ENCODE peak calls at places on chromosomes 5 and 9, in four cellular contexts. One of them, this sample, is unnamed.

GRCh38 chr9:68685770-68686169 is 19.3 kb upstream of the PIP5K1B start:
- DNase-seq in neural progenitor cell: peak; percentile 20
- DNase-seq in GM23338: peak; percentile 68
- DNase-seq in hepatocyte: no peak
- DNase-seq in this sample: no peak

GRCh38 chr5:82563745-82564144 is 285.6 kb upstream of the RPS23 start:
- DNase-seq in hepatocyte: no peak
- DNase-seq in GM23338: no peak
- DNase-seq in neural progenitor cell: no peak
- DNase-seq in this sample: no peak

GRCh38 chr9:16062542-16063240 is 509.8 kb downstream of the CCDC171 start:
- DNase-seq in GM23338: no peak
- DNase-seq in hepatocyte: no peak
- DNase-seq in neural progenitor cell: no peak
- DNase-seq in this sample: peak; percentile 83

GRCh38 chr5:78716221-78716620 is 67.6 kb upstream of the LHFPL2 start:
- DNase-seq in hepatocyte: peak; percentile 47
- DNase-seq in GM23338: no peak
- DNase-seq in neural progenitor cell: no peak
- DNase-seq in this sample: peak; percentile 73

GRCh38 chr5:88250010-88250409 is 18.6 kb downstream of the TMEM161B start:
- DNase-seq in hepatocyte: no peak
- DNase-seq in neural progenitor cell: no peak
- DNase-seq in GM23338: no peak
- DNase-seq in this sample: no peak

GRCh38 chr9:95580812-95581761 is 64.3 kb upstream of the PTCH1 start:
- DNase-seq in hepatocyte: peak; percentile 69
- DNase-seq in neural progenitor cell: no peak
- DNase-seq in GM23338: no peak
- DNase-seq in this sample: peak; percentile 39

GRCh38 chr9:94553029-94553938 is 1.6 kb upstream of the PCAT7 start:
- DNase-seq in neural progenitor cell: peak; percentile 45
- DNase-seq in hepatocyte: peak; percentile 40
- DNase-seq in GM23338: peak; percentile 45
- DNase-seq in this sample: peak; percentile 50

GRCh38 chr5:53397845-53398244 is 82.6 kb upstream of the FST start:
- DNase-seq in GM23338: no peak
- DNase-seq in neural progenitor cell: no peak
- DNase-seq in hepatocyte: no peak
- DNase-seq in this sample: peak; percentile 17

GRCh38 chr9:15400281-15400941 is 22.3 kb upstream of the SNAPC3 start:
- DNase-seq in GM23338: no peak
- DNase-seq in hepatocyte: no peak
- DNase-seq in neural progenitor cell: no peak
- DNase-seq in this sample: no peak

GRCh38 chr5:80930940-80931339 is 29.2 kb upstream of the RASGRF2 start:
- DNase-seq in hepatocyte: no peak
- DNase-seq in neural progenitor cell: no peak
- DNase-seq in GM23338: no peak
- DNase-seq in this sample: no peak

GRCh38 chr9:128118971-128119665 is 8.4 kb downstream of the PTGES2 start:
- DNase-seq in GM23338: no peak
- DNase-seq in neural progenitor cell: no peak
- DNase-seq in hepatocyte: no peak
- DNase-seq in this sample: peak; percentile 65

GRCh38 chr9:34578241-34579096 is 11.1 kb downstream of the CNTFR start:
- DNase-seq in hepatocyte: peak; percentile 75
- DNase-seq in GM23338: peak; percentile 75
- DNase-seq in neural progenitor cell: peak; percentile 86
- DNase-seq in this sample: peak; percentile 98

GRCh38 chr9:34577635-34578240 is 11.8 kb downstream of the CNTFR start:
- DNase-seq in hepatocyte: peak; percentile 61
- DNase-seq in GM23338: peak; percentile 81
- DNase-seq in neural progenitor cell: peak; percentile 84
- DNase-seq in this sample: no peak

GRCh38 chr9:34576593-34576935 is 13.0 kb downstream of the CNTFR start:
- DNase-seq in neural progenitor cell: no peak
- DNase-seq in GM23338: peak; percentile 34
- DNase-seq in hepatocyte: no peak
- DNase-seq in this sample: no peak

GRCh38 chr9:34575775-34576592 is 13.5 kb downstream of the CNTFR start:
- DNase-seq in GM23338: no peak
- DNase-seq in neural progenitor cell: no peak
- DNase-seq in hepatocyte: no peak
- DNase-seq in this sample: no peak

DNA sequence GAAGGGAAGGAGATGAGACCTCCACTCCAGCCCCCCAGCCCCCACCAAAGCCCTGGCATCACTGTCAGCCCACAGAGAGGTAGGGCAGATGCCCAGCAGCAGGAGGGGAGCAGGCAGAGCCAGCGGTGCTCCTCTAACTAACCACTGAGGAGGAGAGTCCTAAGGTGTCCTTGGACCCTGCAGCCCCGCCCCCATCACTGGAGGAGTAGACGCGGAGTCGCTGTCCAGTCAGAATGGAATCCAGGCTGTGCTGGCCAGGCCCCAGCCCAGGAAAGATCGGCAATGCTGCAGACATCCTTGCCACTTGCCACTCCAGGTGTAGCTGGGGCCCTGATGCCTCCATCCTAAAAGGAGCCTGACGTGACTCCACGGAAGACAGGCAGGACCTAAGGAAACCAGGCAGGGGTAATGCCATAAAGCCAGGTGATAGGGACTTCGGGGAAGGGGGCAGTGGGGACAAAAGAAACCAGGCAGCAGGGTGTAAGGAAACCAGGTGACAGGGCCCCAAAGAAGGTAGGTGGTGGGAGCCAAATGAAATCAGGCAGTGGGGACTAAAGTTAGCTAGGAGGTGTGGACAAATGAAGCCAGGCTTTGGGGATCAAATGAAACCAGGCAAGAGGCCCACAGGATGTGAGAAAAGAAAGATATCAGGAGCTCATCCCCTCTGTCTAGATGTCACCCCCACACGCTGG is 12.4 kb downstream of the CNTFR start:
- DNase-seq in GM23338: peak; percentile 78
- DNase-seq in hepatocyte: peak; percentile 75
- DNase-seq in neural progenitor cell: peak; percentile 88
- DNase-seq in this sample: no peak
- H2AFZ ChIP-seq in GM23338: peak overlapping the region; percentile 76
- H2AFZ ChIP-seq in hepatocyte: no peak overlapping the region
- H2AFZ ChIP-seq in neural progenitor cell: no peak overlapping the region
- H2AFZ ChIP-seq in this sample: no peak overlapping the region

DNA sequence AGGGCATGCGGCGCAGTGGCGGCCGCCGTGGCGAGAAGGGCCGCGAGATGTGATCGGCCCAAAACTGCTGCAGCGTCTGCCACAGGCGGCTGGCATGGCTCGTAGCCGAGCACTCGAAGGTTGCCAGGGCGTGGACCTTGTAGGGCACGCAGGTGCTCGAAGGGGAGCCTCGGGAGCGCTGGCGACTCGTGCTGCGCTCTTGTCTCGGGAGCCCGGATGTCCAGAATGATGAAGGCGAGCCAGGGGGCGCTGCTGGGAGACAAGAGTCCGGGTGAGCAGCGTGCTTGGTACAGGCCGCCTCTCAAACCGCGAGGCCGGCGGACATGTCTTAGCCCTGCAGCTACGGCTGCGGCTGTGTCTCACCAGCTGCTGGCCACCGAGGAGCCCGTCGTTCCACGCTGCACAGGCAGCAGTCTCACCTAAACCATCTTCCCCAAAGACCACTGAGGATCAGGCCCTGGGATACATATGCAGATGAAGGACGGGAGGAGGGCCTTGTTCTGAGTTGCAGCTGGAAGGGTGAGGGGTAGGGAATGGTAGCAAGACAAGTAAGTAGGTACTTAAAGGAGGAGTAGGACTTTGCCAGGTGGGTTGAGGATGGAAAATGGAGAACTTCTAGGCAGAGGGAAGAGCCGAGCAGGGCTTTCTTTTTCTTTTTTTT is 1.7 kb downstream of the CBY3 start:
- DNase-seq in GM23338: peak; percentile 95
- DNase-seq in neural progenitor cell: peak; percentile 72
- DNase-seq in hepatocyte: peak; percentile 36
- DNase-seq in this sample: peak; percentile 74
- TF ChIP-seq CTCF in GM23338: peak; percentile 75
- TF ChIP-seq CTCF in neural progenitor cell: peak; percentile 32
- TF ChIP-seq CTCF in hepatocyte: no peak
- TF ChIP-seq CTCF in this sample: peak; percentile 39

GRCh38 chr5:160467555-160468418 is 46.1 kb downstream of the PTTG1 start:
- DNase-seq in GM23338: peak; percentile 71
- DNase-seq in neural progenitor cell: peak; percentile 22
- DNase-seq in hepatocyte: peak; percentile 77
- DNase-seq in this sample: peak; percentile 75
- H2AFZ ChIP-seq in GM23338: peak overlapping the region; percentile 94
- H2AFZ ChIP-seq in neural progenitor cell: peak overlapping the region; percentile 74
- H2AFZ ChIP-seq in hepatocyte: peak overlapping the region; percentile 0
- H2AFZ ChIP-seq in this sample: peak overlapping the region; percentile 90

GRCh38 chr5:116035123-116035522 is 2.9 kb downstream of the ARL14EPL start:
- DNase-seq in GM23338: no peak
- DNase-seq in neural progenitor cell: no peak
- DNase-seq in hepatocyte: no peak
- DNase-seq in this sample: no peak

GRCh38 chr5:116037236-116037822 is 5.1 kb downstream of the ARL14EPL start:
- DNase-seq in GM23338: no peak
- DNase-seq in neural progenitor cell: no peak
- DNase-seq in hepatocyte: no peak
- DNase-seq in this sample: no peak

GRCh38 chr5:116032991-116033390 is 719 bp downstream of the ARL14EPL start:
- DNase-seq in neural progenitor cell: no peak
- DNase-seq in hepatocyte: no peak
- DNase-seq in GM23338: no peak
- DNase-seq in this sample: no peak

GRCh38 chr5:116032094-116032517 is at the start of gene ARL14EPL:
- DNase-seq in neural progenitor cell: peak; percentile 18
- DNase-seq in hepatocyte: peak; percentile 64
- DNase-seq in GM23338: peak; percentile 33
- DNase-seq in this sample: peak; percentile 44
- TF ChIP-seq CTCF in neural progenitor cell: peak; percentile 24
- TF ChIP-seq CTCF in hepatocyte: peak; percentile 46
- TF ChIP-seq CTCF in GM23338: peak; percentile 68
- TF ChIP-seq CTCF in this sample: peak; percentile 37

GRCh38 chr5:10456583-10457562 is 15.2 kb downstream of the ROPN1L start:
- DNase-seq in hepatocyte: no peak
- DNase-seq in neural progenitor cell: no peak
- DNase-seq in GM23338: no peak
- DNase-seq in this sample: no peak
- H2AFZ ChIP-seq in hepatocyte: no peak overlapping the region
- H2AFZ ChIP-seq in neural progenitor cell: peak overlapping the region; percentile 65
- H2AFZ ChIP-seq in GM23338: peak overlapping the region; percentile 43
- H2AFZ ChIP-seq in this sample: peak overlapping the region; percentile 0

GRCh38 chr5:122846051-122846567 is 696 bp downstream of the SNX24 start:
- DNase-seq in GM23338: peak; percentile 23
- DNase-seq in hepatocyte: peak; percentile 47
- DNase-seq in neural progenitor cell: peak; percentile 18
- DNase-seq in this sample: peak; percentile 84
- TF ChIP-seq CTCF in GM23338: no peak
- TF ChIP-seq CTCF in hepatocyte: no peak
- TF ChIP-seq CTCF in neural progenitor cell: no peak
- TF ChIP-seq CTCF in this sample: no peak

GRCh38 chr5:38636626-38637025 is 80.2 kb upstream of the LIFR start:
- DNase-seq in GM23338: no peak
- DNase-seq in hepatocyte: peak; percentile 63
- DNase-seq in neural progenitor cell: no peak
- DNase-seq in this sample: no peak

GRCh38 chr5:38641003-38641402 is 84.6 kb upstream of the LIFR start:
- DNase-seq in neural progenitor cell: no peak
- DNase-seq in GM23338: no peak
- DNase-seq in hepatocyte: no peak
- DNase-seq in this sample: no peak

GRCh38 chr5:38638656-38639055 is 82.2 kb upstream of the LIFR start:
- DNase-seq in neural progenitor cell: no peak
- DNase-seq in hepatocyte: no peak
- DNase-seq in GM23338: no peak
- DNase-seq in this sample: no peak

GRCh38 chr5:38640012-38640395 is 83.6 kb upstream of the LIFR start:
- DNase-seq in neural progenitor cell: no peak
- DNase-seq in hepatocyte: peak; percentile 42
- DNase-seq in GM23338: no peak
- DNase-seq in this sample: no peak

DNA sequence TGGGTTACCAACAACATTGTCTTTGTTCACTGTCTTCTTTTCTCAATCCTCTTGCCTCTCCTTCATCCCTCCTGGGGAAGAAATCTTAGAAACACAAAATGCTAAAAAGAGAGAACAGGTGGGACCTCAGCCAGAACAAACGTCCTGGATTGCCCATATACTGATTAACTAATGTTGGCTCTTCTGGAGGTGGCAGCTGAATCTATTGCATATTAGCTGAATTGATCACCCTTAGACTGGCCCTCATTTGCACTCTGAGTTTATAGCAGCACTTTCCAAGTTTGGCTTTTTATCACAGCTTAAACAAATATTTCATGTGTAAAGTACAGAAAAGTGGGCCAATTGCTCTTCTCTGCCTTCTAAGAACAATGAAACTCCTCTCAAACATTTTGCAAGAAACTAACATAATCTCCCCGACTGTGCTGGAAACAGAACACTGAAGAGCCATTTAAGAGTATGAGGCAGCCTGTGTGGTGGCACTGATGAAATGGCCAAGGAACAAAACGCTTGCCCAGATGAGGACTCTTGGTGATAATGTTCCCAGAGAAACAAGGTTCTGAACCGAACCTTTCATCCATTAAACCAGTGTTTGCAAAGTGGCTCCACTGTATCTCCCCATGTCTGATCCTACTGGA is 83.0 kb upstream of the LIFR start:
- DNase-seq in neural progenitor cell: no peak
- DNase-seq in hepatocyte: no peak
- DNase-seq in GM23338: no peak
- DNase-seq in this sample: no peak
- H2AFZ ChIP-seq in neural progenitor cell: no peak overlapping the region
- H2AFZ ChIP-seq in hepatocyte: no peak overlapping the region
- H2AFZ ChIP-seq in GM23338: peak overlapping the region; percentile 59
- H2AFZ ChIP-seq in this sample: no peak overlapping the region

GRCh38 chr5:151219789-151220188 is 4.1 kb downstream of the CCDC69 start:
- DNase-seq in neural progenitor cell: no peak
- DNase-seq in hepatocyte: no peak
- DNase-seq in GM23338: peak; percentile 48
- DNase-seq in this sample: peak; percentile 66
- TF ChIP-seq CTCF in neural progenitor cell: peak; percentile 31
- TF ChIP-seq CTCF in hepatocyte: no peak
- TF ChIP-seq CTCF in GM23338: peak; percentile 55
- TF ChIP-seq CTCF in this sample: peak; percentile 36

GRCh38 chr5:140341591-140341990 is 4.8 kb downstream of the HBEGF start:
- DNase-seq in hepatocyte: no peak
- DNase-seq in GM23338: no peak
- DNase-seq in neural progenitor cell: no peak
- DNase-seq in this sample: peak; percentile 78
- H2AFZ ChIP-seq in hepatocyte: no peak overlapping the region
- H2AFZ ChIP-seq in GM23338: no peak overlapping the region
- H2AFZ ChIP-seq in neural progenitor cell: no peak overlapping the region
- H2AFZ ChIP-seq in this sample: peak overlapping the region; percentile 16

This sample was measured in osteoblast.